ENCODE peak calls at places on chromosomes 5 and 9, in eight cellular contexts. N is caudate nucleus; J is esophagus squamous epithelium; T is EL; H is CD4-positive, CD25-positive, alpha-beta regulatory T cell; P is T-cell; X is tibial nerve; D is left ventricle myocardium superior. G is an unnamed sample.
A peak's percentile ranks its signal among the peaks of the same experiment; 100 is the strongest.

GRCh38 chr5:41510176-41510831 is at the start of gene PLCXD3:
- DNase-seq in N (peak; percentile 12), P (no peak), H (no peak), D (peak; percentile 77), T (no peak), X (no peak), J (no peak), G (no peak)

GRCh38 chr5:129377504-129377903 is 82.6 kb upstream of the ADAMTS19 start:
- DNase-seq in T (no peak), X (no peak), N (no peak), P (no peak), H (no peak), D (no peak), J (no peak), G (no peak)

GRCh38 chr5:34058532-34058931 is 15.5 kb upstream of the C1QTNF3 start:
- DNase-seq in H (no peak), P (no peak), D (no peak), X (no peak), N (no peak), T (no peak), J (no peak), G (no peak)

GRCh38 chr5:55304584-55304983 is 2.9 kb downstream of the DHX29 start:
- DNase-seq in T (no peak), D (no peak), X (no peak), J (no peak), N (no peak), H (no peak), P (no peak), G (no peak)

GRCh38 chr5:149063017-149063687 is at the start of gene SH3TC2:
- DNase-seq in D (peak; percentile 80), N (peak; percentile 92), X (no peak), H (no peak), P (no peak), T (peak; percentile 87), J (no peak), G (peak; percentile 45)

GRCh38 chr9:136451221-136451877 is 11.7 kb upstream of the INPP5E start:
- DNase-seq in T (no peak), N (no peak), D (no peak), J (no peak), X (no peak), P (no peak), H (no peak), G (no peak)

GRCh38 chr5:1637639-1638481 is 114.1 kb upstream of the LPCAT1 start:
- DNase-seq in D (no peak), J (no peak), N (no peak), H (no peak), T (no peak), P (no peak), X (no peak), G (no peak)

GRCh38 chr9:5563886-5564285 is 53.6 kb downstream of the PDCD1LG2 start:
- DNase-seq in J (no peak), N (no peak), X (no peak), T (peak; percentile 56), D (no peak), P (no peak), H (no peak), G (no peak)

GRCh38 chr9:109331353-109331752 is 10.5 kb upstream of the EPB41L4B start:
- DNase-seq in T (peak; percentile 37), X (no peak), J (no peak), D (peak; percentile 57), P (no peak), N (peak; percentile 50), H (no peak), G (no peak)

GRCh38 chr5:67211926-67212325 is 15.3 kb upstream of the CD180 start:
- DNase-seq in X (no peak), D (no peak), N (no peak), H (no peak), J (no peak), T (peak; percentile 79), P (no peak), G (no peak)

GRCh38 chr9:19149230-19149629 is 21.9 kb upstream of the PLIN2 start:
- DNase-seq in D (no peak), J (no peak), X (no peak), N (no peak), P (no peak), H (no peak), T (no peak), G (no peak)

GRCh38 chr5:167514461-167514860 is 777.0 kb upstream of the WWC1 start:
- DNase-seq in N (no peak), J (no peak), X (no peak), P (no peak), H (no peak), D (no peak), T (no peak), G (no peak)

GRCh38 chr9:137912671-137913070 is 35.1 kb downstream of the CACNA1B start:
- DNase-seq in H (no peak), D (no peak), N (no peak), J (no peak), P (no peak), T (no peak), X (no peak), G (no peak)

GRCh38 chr5:166369817-166370216 is 1921.6 kb upstream of the WWC1 start:
- DNase-seq in X (no peak), P (no peak), D (no peak), J (no peak), H (no peak), N (no peak), T (no peak), G (no peak)

GRCh38 chr5:59487838-59488729 is 405.4 kb downstream of the PDE4D start:
- DNase-seq in N (no peak), D (no peak), T (no peak), P (no peak), H (no peak), J (no peak), X (no peak), G (no peak)

GRCh38 chr5:102766295-102767090 is 11.4 kb downstream of the PAM start:
- DNase-seq in X (no peak), D (no peak), T (no peak), N (no peak), P (no peak), H (no peak), J (no peak), G (no peak)

GRCh38 chr5:74956278-74956677 is 90.1 kb upstream of the FAM169A start:
- DNase-seq in X (no peak), N (no peak), T (no peak), H (no peak), J (no peak), P (no peak), D (no peak), G (no peak)

GRCh38 chr9:14480561-14480960 is 166.6 kb upstream of the NFIB start:
- DNase-seq in N (no peak), J (no peak), T (no peak), P (no peak), X (no peak), H (no peak), D (no peak), G (no peak)

GRCh38 chr5:27830551-27830950 is 792.2 kb upstream of the CDH9 start:
- DNase-seq in T (no peak), X (no peak), J (no peak), D (no peak), H (no peak), P (no peak), N (no peak), G (no peak)

GRCh38 chr5:94777163-94777885 is 158.9 kb downstream of the SLF1 start:
- DNase-seq in X (no peak), H (no peak), N (no peak), J (no peak), T (no peak), D (no peak), P (no peak), G (no peak)

GRCh38 chr5:177498013-177498847 is 826 bp upstream of the PDLIM7 start:
- DNase-seq in P (no peak), J (no peak), X (no peak), N (no peak), T (no peak), H (no peak), D (peak; percentile 71), G (no peak)

GRCh38 chr5:72325566-72326297 is 5.6 kb downstream of the PTCD2 start:
- DNase-seq in T (peak; percentile 73), X (no peak), D (no peak), P (no peak), J (no peak), H (no peak), N (no peak), G (no peak)

GRCh38 chr9:70374962-70375618 is 39.4 kb downstream of the KLF9 start:
- DNase-seq in P (no peak), T (no peak), N (no peak), J (no peak), X (no peak), D (no peak), H (no peak), G (no peak)

GRCh38 chr5:113806823-113807222 is 293.3 kb downstream of the YTHDC2 start:
- DNase-seq in T (peak; percentile 28), D (no peak), H (no peak), X (peak; percentile 12), P (no peak), J (no peak), N (no peak), G (no peak)

GRCh38 chr5:93246093-93246855 is 334.7 kb downstream of the NR2F1-AS1 start:
- DNase-seq in J (no peak), N (no peak), P (no peak), X (no peak), D (no peak), T (no peak), H (no peak), G (no peak)

GRCh38 chr9:85577353-85577952 is 164.3 kb downstream of the AGTPBP1 start:
- DNase-seq in D (no peak), N (no peak), T (no peak), H (no peak), J (no peak), X (no peak), P (no peak), G (no peak)

GRCh38 chr9:131503626-131504465 is 1.1 kb downstream of the POMT1 start:
- DNase-seq in D (no peak), J (no peak), X (no peak), P (peak; percentile 38), N (no peak), T (peak; percentile 65), H (peak; percentile 14), G (no peak)

GRCh38 chr9:123327697-123328100 is 28.3 kb upstream of the CRB2 start:
- DNase-seq in N (no peak), H (no peak), P (no peak), D (no peak), X (no peak), T (no peak), J (no peak), G (no peak)

G was measured in GDM1.